ENCODE peak calls at places on chromosomes 2 and 18, in six cellular contexts. I is HepG2, A is A549, N is K562, C is upper lobe of left lung, T is GM12878. F is an unnamed sample.
A peak's percentile ranks its signal among the peaks of the same experiment; 100 is the strongest.

GRCh38 chr2:160336091-160336490 is 136.0 kb upstream of the ITGB6 start:
- ATAC-seq in I (no peak), A (peak; percentile 15), N (no peak), C (no peak), T (no peak), F (no peak)

GRCh38 chr2:144078802-144079386 is 441.0 kb downstream of the ZEB2 start:
- ATAC-seq in I (no peak), A (no peak), N (no peak), C (no peak), T (no peak), F (no peak)

GRCh38 chr18:3664563-3665178 is 214.7 kb downstream of the TGIF1 start:
- ATAC-seq in I (peak; percentile 9), A (no peak), N (peak; percentile 74), C (peak; percentile 39), T (no peak), F (no peak)

GRCh38 chr2:174138161-174138560 is 110.2 kb downstream of the OLA1 start:
- ATAC-seq in I (peak; percentile 60), A (peak; percentile 81), N (peak; percentile 82), C (no peak), T (no peak), F (no peak)

GRCh38 chr2:6492573-6492972 is 373.1 kb downstream of the CMPK2 start:
- ATAC-seq in I (no peak), A (no peak), N (no peak), C (no peak), T (no peak), F (no peak)

GRCh38 chr2:70946832-70947442 is 11.2 kb downstream of the ATP6V1B1 start:
- ATAC-seq in I (peak; percentile 39), A (peak; percentile 67), N (peak; percentile 61), C (peak; percentile 54), T (peak; percentile 56), F (no peak)

GRCh38 chr18:1659190-1659589 is 754.5 kb downstream of the ADCYAP1 start:
- ATAC-seq in I (no peak), A (no peak), N (no peak), C (peak; percentile 56), T (no peak), F (no peak)

GRCh38 chr2:88832992-88833389 is 141.5 kb downstream of the RPIA start:
- ATAC-seq in I (no peak), A (no peak), N (no peak), C (no peak), T (no peak), F (no peak)

GRCh38 chr2:28004086-28004485 is 113.6 kb downstream of the BABAM2 start:
- ATAC-seq in I (no peak), A (peak; percentile 59), N (no peak), C (no peak), T (peak; percentile 21), F (no peak)

GRCh38 chr2:105118960-105119359 is 81.1 kb downstream of the MRPS9 start:
- ATAC-seq in I (peak; percentile 37), A (peak; percentile 43), N (peak; percentile 72), C (no peak), T (no peak), F (no peak)

GRCh38 chr18:8831531-8831930 is 126.2 kb downstream of the MTCL1 start:
- ATAC-seq in I (no peak), A (no peak), N (no peak), C (no peak), T (no peak), F (no peak)

GRCh38 chr2:36359006-36359580 is 3.5 kb downstream of the CRIM1 start:
- ATAC-seq in I (no peak), A (no peak), N (no peak), C (no peak), T (no peak), F (no peak)

GRCh38 chr2:228624708-228625107 is 443.2 kb upstream of the SPHKAP start:
- ATAC-seq in I (no peak), A (no peak), N (no peak), C (no peak), T (no peak), F (no peak)

GRCh38 chr2:10246370-10246769 is 56.3 kb upstream of the HPCAL1 start:
- ATAC-seq in I (no peak), A (no peak), N (no peak), C (no peak), T (no peak), F (no peak)

GRCh38 chr2:238352361-238352760 is 32.0 kb downstream of the TRAF3IP1 start:
- ATAC-seq in I (no peak), A (no peak), N (no peak), C (peak; percentile 7), T (no peak), F (no peak)

GRCh38 chr2:77228379-77228778 is 293.8 kb downstream of the LRRTM4 start:
- ATAC-seq in I (no peak), A (no peak), N (no peak), C (no peak), T (no peak), F (peak; percentile 16)

GRCh38 chr2:102114851-102115497 is 27.6 kb upstream of the IL1R1 start:
- ATAC-seq in I (peak; percentile 69), A (no peak), N (no peak), C (peak; percentile 43), T (peak; percentile 69), F (no peak)

GRCh38 chr18:63528863-63529492 is 13.2 kb upstream of the SERPINB12 start:
- ATAC-seq in I (no peak), A (no peak), N (no peak), C (no peak), T (no peak), F (no peak)

GRCh38 chr2:118822572-118822971 is 24.9 kb downstream of the EN1 start:
- ATAC-seq in I (no peak), A (no peak), N (peak; percentile 65), C (no peak), T (no peak), F (no peak)

GRCh38 chr18:21735452-21736015 is 5.1 kb upstream of the MIB1 start:
- ATAC-seq in I (peak; percentile 56), A (no peak), N (peak; percentile 82), C (no peak), T (no peak), F (no peak)

GRCh38 chr2:164574931-164575330 is 46.4 kb downstream of the GRB14 start:
- ATAC-seq in I (peak; percentile 77), A (no peak), N (no peak), C (no peak), T (no peak), F (no peak)

GRCh38 chr2:230873670-230874401 is 9.1 kb downstream of the ITM2C start:
- ATAC-seq in I (no peak), A (no peak), N (no peak), C (no peak), T (peak; percentile 88), F (no peak)

GRCh38 chr2:145123606-145124005 is 603.7 kb upstream of the ZEB2 start:
- ATAC-seq in I (no peak), A (no peak), N (no peak), C (no peak), T (no peak), F (no peak)

GRCh38 chr18:44716697-44717163 is 36.0 kb downstream of the SETBP1 start:
- ATAC-seq in I (no peak), A (no peak), N (no peak), C (no peak), T (peak; percentile 47), F (no peak)

GRCh38 chr2:214410128-214410775 is 602 bp upstream of the VWC2L start:
- ATAC-seq in I (no peak), A (no peak), N (no peak), C (no peak), T (no peak), F (no peak)

GRCh38 chr18:72273025-72273424 is 271.1 kb downstream of the CBLN2 start:
- ATAC-seq in I (no peak), A (no peak), N (no peak), C (no peak), T (no peak), F (no peak)

GRCh38 chr18:55464581-55464980 is 123.4 kb downstream of the TCF4 start:
- ATAC-seq in I (no peak), A (no peak), N (no peak), C (no peak), T (no peak), F (no peak)

GRCh38 chr2:110134025-110134424 is 18.4 kb upstream of the MALL start:
- ATAC-seq in I (no peak), A (no peak), N (no peak), C (no peak), T (no peak), F (no peak)

GRCh38 chr2:11444737-11445136 is 21.2 kb downstream of the E2F6 start:
- ATAC-seq in I (peak; percentile 9), A (no peak), N (no peak), C (no peak), T (no peak), F (no peak)
- TF ChIP-seq CTCF in I (peak; percentile 49), A (no peak), N (no peak), C (no peak), T (no peak), F (no peak)

DNA sequence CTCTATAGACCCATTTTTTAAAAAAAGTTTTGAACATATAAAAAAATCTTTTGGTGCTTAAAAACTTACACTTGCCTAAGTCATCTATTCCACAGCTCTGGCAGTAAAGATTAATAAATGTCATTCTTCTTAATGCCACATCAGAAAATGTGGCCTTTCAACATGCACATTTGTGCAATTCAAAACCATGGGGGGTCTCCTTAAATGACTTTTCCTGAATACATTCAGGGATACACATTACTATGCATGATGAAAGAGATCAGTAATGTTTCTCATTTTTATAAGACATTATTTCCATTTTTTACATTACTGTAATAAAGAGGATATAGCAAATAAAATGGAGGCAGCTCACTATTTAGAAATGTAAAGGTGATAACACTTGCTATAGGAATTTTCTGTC is 142.3 kb downstream of the RBM43 start:
- ATAC-seq in I (no peak), A (no peak), N (no peak), C (no peak), T (no peak), F (no peak)
- TF ChIP-seq EP300 in I (no peak), A (no peak), N (no peak), C (no peak), T (no peak), F (no peak)

GRCh38 chr2:219034823-219035222 is 6.5 kb downstream of the CFAP65 start:
- ATAC-seq in I (no peak), A (no peak), N (no peak), C (no peak), T (no peak), F (no peak)
- TF ChIP-seq CTCF in I (no peak), A (no peak), N (no peak), C (no peak), T (no peak), F (no peak)

DNA sequence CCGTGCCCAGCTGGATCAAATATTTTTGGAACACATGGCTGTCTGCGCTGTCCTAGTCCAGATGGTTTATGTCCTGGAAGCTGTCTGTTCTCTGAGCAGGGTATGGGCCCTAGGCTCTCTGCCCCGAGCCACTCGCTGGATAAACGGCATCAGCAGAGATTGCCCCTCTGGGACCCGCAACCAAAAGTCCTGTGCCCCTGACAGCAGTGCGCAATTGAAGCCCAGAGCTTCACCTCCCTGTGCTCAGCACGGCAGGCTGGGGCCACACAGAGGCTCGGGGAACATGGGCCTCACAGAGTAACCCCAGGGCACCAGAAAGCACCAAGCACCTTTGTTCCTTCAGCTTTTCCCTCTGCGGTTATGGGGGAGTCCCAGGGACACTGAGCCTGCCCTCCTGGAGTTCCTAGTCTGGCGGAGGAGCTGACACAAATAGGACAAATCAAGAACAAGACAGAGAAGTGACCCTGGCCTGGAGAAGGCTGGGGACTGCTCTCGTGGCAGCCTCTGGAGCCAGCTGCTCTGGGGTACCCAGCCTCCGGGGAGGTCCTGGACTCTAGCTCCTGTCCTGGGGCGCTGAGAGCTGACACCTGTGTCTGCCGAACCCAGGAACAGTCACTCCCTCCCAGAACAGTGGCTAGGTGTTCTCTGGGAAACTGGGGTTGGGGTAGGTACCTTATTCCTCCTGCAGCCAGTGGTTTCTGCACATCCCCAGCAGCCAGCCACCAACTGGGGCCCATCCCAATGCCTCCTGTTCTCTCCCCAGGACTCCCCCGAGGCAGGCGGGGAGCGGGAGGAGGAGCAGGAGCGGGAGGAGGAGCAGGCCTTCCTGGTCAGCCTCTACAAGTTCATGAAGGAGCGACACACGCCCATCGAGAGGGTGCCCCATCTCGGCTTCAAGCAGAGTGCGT is 12.3 kb downstream of the ARID5A start:
- ATAC-seq in I (no peak), A (no peak), N (no peak), C (no peak), T (no peak), F (no peak)
- TF ChIP-seq EP300 in I (no peak), A (no peak), N (no peak), C (no peak), T (no peak), F (no peak)